ENCODE peak calls at places on chromosomes 2 and 18, in ten cellular contexts. R is endothelial cell; B is transverse colon; F is stimulated activated CD8-positive, alpha-beta memory T cell treated with anti-CD3 and anti-CD28 coated beads, Interleukin-2, amount 100 ng/mL, for 48 hours; M is upper lobe of right lung; H is KBM-7; E is HTR-8/SVneo; L is NCI-H2171; I is lower lobe of right lung; N is activated CD4-positive, alpha-beta T cell treated with anti-CD3 and anti-CD28 coated beads for 1 hour. D is an unnamed sample.

GRCh38 chr2:11562476-11562875 is 28.6 kb downstream of the GREB1 start:
- DNase-seq in R (no peak), B (no peak), F (no peak), M (peak; percentile 51), H (no peak), E (no peak), L (no peak), I (no peak), N (no peak), D (no peak)

GRCh38 chr2:61015971-61016370 is 1.5 kb upstream of the PEX13 start:
- DNase-seq in R (no peak), B (no peak), F (no peak), M (no peak), H (no peak), E (no peak), L (no peak), I (no peak), N (no peak), D (no peak)

GRCh38 chr2:21220930-21221329 is 97.2 kb downstream of the TDRD15 start:
- DNase-seq in R (no peak), B (no peak), F (no peak), M (no peak), H (no peak), E (no peak), L (no peak), I (no peak), N (no peak), D (no peak)

GRCh38 chr18:52979888-52980287 is 639.9 kb downstream of the DCC start:
- DNase-seq in R (no peak), B (no peak), F (no peak), M (no peak), H (no peak), E (no peak), L (no peak), I (no peak), N (no peak), D (no peak)

GRCh38 chr2:189091253-189091652 is 88.3 kb downstream of the COL5A2 start:
- DNase-seq in R (no peak), B (no peak), F (no peak), M (no peak), H (no peak), E (no peak), L (no peak), I (no peak), N (no peak), D (no peak)

GRCh38 chr2:229380101-229380625 is 109.1 kb upstream of the PID1 start:
- DNase-seq in R (no peak), B (no peak), F (no peak), M (no peak), H (no peak), E (no peak), L (no peak), I (no peak), N (no peak), D (no peak)

GRCh38 chr2:209977386-209978239 is 24.8 kb upstream of the RPE start:
- DNase-seq in R (no peak), B (no peak), F (no peak), M (no peak), H (peak; percentile 68), E (peak; percentile 27), L (no peak), I (no peak), N (no peak), D (no peak)

GRCh38 chr2:217909156-217909820 is 93.5 kb downstream of the TNS1 start:
- DNase-seq in R (no peak), B (no peak), F (no peak), M (no peak), H (no peak), E (no peak), L (no peak), I (no peak), N (no peak), D (no peak)

GRCh38 chr2:172735646-172736418 is at the start of gene RAPGEF4:
- DNase-seq in R (peak; percentile 47), B (no peak), F (no peak), M (no peak), H (peak; percentile 47), E (peak; percentile 10), L (no peak), I (no peak), N (no peak), D (no peak)

GRCh38 chr2:168256448-168256847 is 9.1 kb upstream of the STK39 start:
- DNase-seq in R (no peak), B (peak; percentile 60), F (no peak), M (no peak), H (no peak), E (no peak), L (no peak), I (no peak), N (no peak), D (no peak)

GRCh38 chr2:147588191-147588590 is 256.6 kb upstream of the ACVR2A start:
- DNase-seq in R (no peak), B (no peak), F (no peak), M (no peak), H (no peak), E (peak; percentile 18), L (no peak), I (no peak), N (no peak), D (no peak)

GRCh38 chr2:145984541-145984940 is 1464.6 kb upstream of the ZEB2 start:
- DNase-seq in R (no peak), B (no peak), F (no peak), M (no peak), H (no peak), E (peak; percentile 7), L (no peak), I (no peak), N (no peak), D (no peak)

D was measured in mesothelial cell of epicardium.